ENCODE peak calls at places on chromosomes 3 and 15, in eight cellular contexts. Z is hepatic stellate cell; W is naive thymus-derived CD8-positive, alpha-beta T cell; B is left ventricle myocardium inferior; I is EL; R is MCF 10A; C is stimulated activated CD8-positive, alpha-beta memory T cell treated with anti-CD3 and anti-CD28 coated beads, Interleukin-15, amount 100 ng/mL, for 24 hours; D is GDM1. L is an unnamed sample.

GRCh38 chr3:186154641-186155040 is 45.8 kb upstream of the ETV5 start:
- DNase-seq in Z (no peak), W (no peak), B (no peak), I (no peak), R (no peak), C (no peak), D (no peak), L (no peak)

GRCh38 chr3:52645549-52645948 is 40.2 kb downstream of the PBRM1 start:
- DNase-seq in Z (no peak), W (no peak), B (no peak), I (no peak), R (no peak), C (no peak), D (no peak), L (no peak)

GRCh38 chr3:14430706-14431470 is 28.5 kb downstream of the SLC6A6 start:
- DNase-seq in Z (no peak), W (no peak), B (no peak), I (no peak), R (no peak), C (no peak), D (no peak), L (no peak)

GRCh38 chr15:81098884-81099601 is 35.0 kb upstream of the CFAP161 start:
- DNase-seq in Z (no peak), W (no peak), B (peak), I (no peak), R (peak), C (no peak), D (peak), L (no peak)

GRCh38 chr15:69735126-69735525 is 282.5 kb downstream of the RPLP1 start:
- DNase-seq in Z (no peak), W (no peak), B (no peak), I (no peak), R (no peak), C (no peak), D (no peak), L (no peak)

GRCh38 chr3:165852150-165852549 is 14.9 kb upstream of the BCHE start:
- DNase-seq in Z (no peak), W (no peak), B (no peak), I (no peak), R (no peak), C (no peak), D (no peak), L (no peak)

GRCh38 chr3:97353176-97353575 is 411.4 kb upstream of the ARL6 start:
- DNase-seq in Z (no peak), W (no peak), B (no peak), I (no peak), R (no peak), C (no peak), D (no peak), L (no peak)

GRCh38 chr3:141095546-141095937 is 44.4 kb downstream of the SPSB4 start:
- DNase-seq in Z (no peak), W (no peak), B (no peak), I (no peak), R (no peak), C (no peak), D (no peak), L (no peak)

GRCh38 chr3:197256836-197257444 is 41.5 kb downstream of the DLG1 start:
- DNase-seq in Z (no peak), W (peak), B (no peak), I (peak), R (peak), C (no peak), D (peak), L (peak)

GRCh38 chr3:107752202-107752990 is 229.6 kb downstream of the BBX start:
- DNase-seq in Z (no peak), W (peak), B (no peak), I (peak), R (peak), C (no peak), D (no peak), L (peak)

GRCh38 chr15:35181538-35181937 is 96.4 kb upstream of the NANOGP8 start:
- DNase-seq in Z (no peak), W (no peak), B (no peak), I (no peak), R (peak), C (no peak), D (no peak), L (no peak)

L was measured in Caki2.